ENCODE peak calls at places on chromosome 6, in four cellular contexts. H, W, K and J are unnamed samples.

GRCh38 chr6:22952076-22952475 is 382.7 kb downstream of the HDGFL1 start:
- DNase-seq in H (no peak), W (no peak), K (no peak), J (no peak)

GRCh38 chr6:12312736-12313135 is 22.6 kb downstream of the EDN1 start:
- DNase-seq in H (no peak), W (no peak), K (no peak), J (no peak)

GRCh38 chr6:145096846-145097245 is 638.5 kb downstream of the EPM2A start:
- DNase-seq in H (peak; percentile 3), W (no peak), K (no peak), J (no peak)

GRCh38 chr6:22737331-22737730 is 168.0 kb downstream of the HDGFL1 start:
- DNase-seq in W (peak; percentile 73), H (peak; percentile 3), K (peak; percentile 67), J (peak; percentile 91)

GRCh38 chr6:99602519-99603420 is 3.9 kb upstream of the PRDM13 start:
- DNase-seq in W (no peak), K (no peak), H (no peak), J (peak; percentile 79)

GRCh38 chr6:157139054-157139708 is 184.1 kb downstream of the TMEM242 start:
- DNase-seq in H (no peak), K (no peak), W (no peak), J (peak; percentile 88)

GRCh38 chr6:81138236-81138635 is 614.2 kb downstream of the TENT5A start:
- DNase-seq in H (peak; percentile 5), K (no peak), W (no peak), J (no peak)

GRCh38 chr6:158647501-158647900 is 2.4 kb upstream of the SYTL3 start:
- DNase-seq in W (no peak), H (no peak), K (no peak), J (peak; percentile 3)

GRCh38 chr6:41371992-41372525 is 36.7 kb downstream of the NCR2 start:
- DNase-seq in K (no peak), W (peak; percentile 50), H (no peak), J (peak; percentile 78)

GRCh38 chr6:900716-901605 is 208.0 kb upstream of the EXOC2 start:
- DNase-seq in K (no peak), W (no peak), H (no peak), J (no peak)

GRCh38 chr6:134267917-134268361 is 50.0 kb downstream of the SGK1 start:
- DNase-seq in H (no peak), W (peak; percentile 83), K (peak; percentile 46), J (peak; percentile 72)

GRCh38 chr6:44624226-44624625 is 236.7 kb downstream of the CDC5L start:
- DNase-seq in W (no peak), K (no peak), H (no peak), J (peak; percentile 75)

GRCh38 chr6:75430631-75431345 is 62.8 kb downstream of the FILIP1 start:
- DNase-seq in W (no peak), H (no peak), K (no peak), J (no peak)

GRCh38 chr6:46184114-46184513 is 13.3 kb upstream of the ENPP5 start:
- DNase-seq in W (no peak), K (no peak), H (peak; percentile 35), J (no peak)

GRCh38 chr6:78530208-78530607 is 337.1 kb upstream of the IRAK1BP1 start:
- DNase-seq in H (no peak), W (no peak), K (no peak), J (peak; percentile 71)

GRCh38 chr6:33075568-33076405 is at the start of gene HLA-DPB1:
- DNase-seq in K (no peak), W (no peak), H (no peak), J (no peak)

GRCh38 chr6:90049295-90049694 is 155.0 kb downstream of the GJA10 start:
- DNase-seq in K (no peak), H (no peak), W (no peak), J (no peak)

GRCh38 chr6:125867483-125867935 is 76.7 kb downstream of the NCOA7 start:
- DNase-seq in H (peak; percentile 94), W (no peak), K (no peak), J (peak; percentile 66)

GRCh38 chr6:12483712-12484111 is 193.6 kb downstream of the EDN1 start:
- DNase-seq in K (no peak), W (no peak), H (peak; percentile 70), J (no peak)

GRCh38 chr6:71721642-71722041 is 164.7 kb upstream of the RIMS1 start:
- DNase-seq in K (no peak), W (no peak), H (no peak), J (no peak)

GRCh38 chr6:27332692-27333641 is 20.9 kb upstream of the POM121L2 start:
- DNase-seq in K (peak; percentile 29), H (peak; percentile 62), W (peak; percentile 48), J (peak; percentile 87)

GRCh38 chr6:53539561-53539960 is 5.3 kb downstream of the GCLC start:
- DNase-seq in K (no peak), W (no peak), H (no peak), J (no peak)

GRCh38 chr6:144234399-144234798 is 50.7 kb upstream of the UTRN start:
- DNase-seq in H (no peak), W (no peak), K (no peak), J (no peak)

GRCh38 chr6:139982652-139983051 is 608.2 kb upstream of the CITED2 start:
- DNase-seq in K (no peak), W (no peak), H (no peak), J (peak; percentile 66)

GRCh38 chr6:45691426-45691825 is 313.7 kb upstream of the SUPT3H start:
- DNase-seq in W (no peak), H (no peak), K (no peak), J (no peak)

GRCh38 chr6:142444388-142444787 is 142.6 kb downstream of the ADGRG6 start:
- DNase-seq in W (no peak), K (no peak), H (no peak), J (no peak)

GRCh38 chr6:152356659-152357058 is 280.5 kb downstream of the SYNE1 start:
- DNase-seq in W (no peak), H (no peak), K (no peak), J (no peak)

GRCh38 chr6:106474476-106474875 is 114.0 kb downstream of the CRYBG1 start:
- DNase-seq in W (no peak), K (no peak), H (no peak), J (no peak)

GRCh38 chr6:110101885-110102284 is 77.6 kb downstream of the WASF1 start:
- DNase-seq in H (no peak), W (no peak), K (no peak), J (peak; percentile 70)

GRCh38 chr6:163323719-163324118 is 90.8 kb upstream of the QKI start:
- DNase-seq in H (no peak), W (no peak), K (no peak), J (no peak)

GRCh38 chr6:163324326-163324927 is 90.1 kb upstream of the QKI start:
- DNase-seq in K (no peak), H (no peak), W (no peak), J (no peak)

GRCh38 chr6:163327165-163327880 is 87.2 kb upstream of the QKI start:
- DNase-seq in K (no peak), H (no peak), W (no peak), J (peak; percentile 37)

GRCh38 chr6:163323274-163323673 is 91.2 kb upstream of the QKI start:
- DNase-seq in W (no peak), H (no peak), K (no peak), J (no peak)

DNA sequence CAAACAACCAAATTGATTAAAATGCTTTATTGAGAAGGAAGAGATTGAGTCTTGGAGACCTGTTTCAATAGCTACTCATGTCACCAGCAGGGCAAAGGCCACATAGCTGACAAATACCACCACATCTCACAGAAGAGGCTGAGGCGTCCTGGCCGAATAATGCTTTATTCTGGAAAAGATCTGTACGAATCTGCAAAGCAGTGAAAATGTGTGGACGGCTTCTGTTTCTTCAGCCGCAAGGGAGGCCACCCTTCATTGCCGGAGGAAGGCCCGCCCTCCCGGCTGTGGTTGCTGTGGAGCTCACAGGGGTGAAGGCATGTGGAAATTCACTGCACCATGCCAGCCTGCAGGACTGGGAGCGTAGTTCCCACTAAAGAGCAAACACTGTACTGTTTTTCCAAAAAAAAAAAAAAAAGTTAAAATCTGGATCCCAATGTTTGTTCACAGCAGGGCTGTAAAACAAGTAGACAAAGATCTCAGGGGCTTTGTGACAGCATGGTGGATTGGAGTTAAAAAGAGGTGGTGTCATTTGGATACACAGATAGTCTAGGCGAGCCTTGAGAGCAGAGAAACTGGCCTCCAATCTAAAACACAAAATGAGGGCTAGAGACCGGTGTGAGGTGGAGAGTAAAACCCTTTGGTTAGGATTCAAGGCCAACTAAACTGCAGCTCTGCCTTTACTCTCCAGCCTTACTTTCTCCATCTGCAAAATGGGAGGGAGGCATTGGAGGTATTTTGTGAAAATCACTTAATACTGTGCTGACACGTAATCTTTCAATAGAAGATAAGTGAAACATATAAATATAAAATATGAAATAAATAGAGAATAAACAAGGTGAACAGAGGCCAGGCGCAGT is 89.4 kb upstream of the QKI start:
- DNase-seq in H (peak; percentile 3), W (no peak), K (no peak), J (no peak)
- H3K4me3 ChIP-seq in H (peak overlapping the region; percentile 4), W (no peak overlapping the region), K (no peak overlapping the region), J (no peak overlapping the region)

GRCh38 chr6:10552237-10552810 is 31.2 kb downstream of the GCNT2 start:
- DNase-seq in H (no peak), W (no peak), K (no peak), J (no peak)

GRCh38 chr6:10556496-10557391 is 35.6 kb downstream of the GCNT2 start:
- DNase-seq in H (no peak), W (no peak), K (no peak), J (peak; percentile 43)

GRCh38 chr6:10553869-10554268 is 32.7 kb downstream of the GCNT2 start:
- DNase-seq in K (no peak), W (no peak), H (no peak), J (no peak)

GRCh38 chr6:10555625-10556309 is 34.6 kb downstream of the GCNT2 start:
- DNase-seq in W (peak; percentile 37), K (no peak), H (no peak), J (peak; percentile 88)

DNA sequence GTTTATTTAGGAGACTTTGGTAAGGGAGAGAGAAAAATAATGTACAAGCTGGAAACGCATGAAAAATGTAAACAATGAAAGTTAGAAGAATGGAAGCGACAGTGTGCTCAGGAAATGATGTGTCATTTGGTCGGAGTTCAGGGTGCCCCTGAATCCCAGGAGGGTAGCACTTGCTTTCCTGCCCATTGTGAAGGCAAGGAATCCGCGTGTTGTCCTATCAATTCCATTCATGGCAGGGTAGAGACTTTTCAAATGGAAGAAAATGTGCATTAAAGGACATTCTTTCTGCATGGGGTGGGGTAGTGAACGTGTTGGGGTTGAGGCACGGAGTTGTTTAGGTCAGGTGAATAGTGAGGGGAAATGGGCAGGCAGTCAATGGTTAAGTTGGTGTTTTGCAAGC is 33.7 kb downstream of the GCNT2 start:
- DNase-seq in W (no peak), K (no peak), H (no peak), J (peak; percentile 60)
- H3K4me1 ChIP-seq in W (peaks cover 16% of the 10 kb centered on the region), K (peaks cover 2% of the 10 kb centered on the region), H (no peaks in the 10 kb centered on the region), J (peaks cover 11% of the 10 kb centered on the region)

GRCh38 chr6:117463762-117464665 is 18.5 kb upstream of the DCBLD1 start:
- DNase-seq in W (no peak), H (peak; percentile 12), K (no peak), J (no peak)
- H3K4me3 ChIP-seq in W (no peak overlapping the region), H (no peak overlapping the region), K (no peak overlapping the region), J (no peak overlapping the region)

GRCh38 chr6:167130008-167130677 is 7.2 kb downstream of the CCR6 start:
- DNase-seq in H (no peak), K (no peak), W (no peak), J (no peak)

GRCh38 chr6:167129588-167129987 is 6.7 kb downstream of the CCR6 start:
- DNase-seq in W (no peak), H (no peak), K (no peak), J (no peak)

GRCh38 chr6:167127785-167128531 is 5.1 kb downstream of the CCR6 start:
- DNase-seq in H (no peak), K (no peak), W (no peak), J (no peak)

GRCh38 chr6:167130712-167131684 is 8.1 kb downstream of the CCR6 start:
- DNase-seq in H (no peak), W (no peak), K (no peak), J (no peak)

GRCh38 chr6:167129159-167129558 is 6.3 kb downstream of the CCR6 start:
- DNase-seq in W (no peak), K (no peak), H (no peak), J (no peak)
- H3K4me1 ChIP-seq in W (no peaks in the 10 kb centered on the region), K (peaks cover 1% of the 10 kb centered on the region), H (no peaks in the 10 kb centered on the region), J (no peaks in the 10 kb centered on the region)